ENCODE peak calls at places on chromosomes 2 and 18, in four cellular contexts. One of them, this sample, is unnamed.

GRCh38 chr2:174632847-174633620 is 35.4 kb upstream of the WIPF1 start:
- DNase-seq in IMR-90: no peak
- DNase-seq in colonic mucosa: no peak
- DNase-seq in effector memory CD4-positive, alpha-beta T cell: no peak
- DNase-seq in this sample: no peak

GRCh38 chr2:152499921-152500320 is 164.9 kb downstream of the FMNL2 start:
- DNase-seq in IMR-90: peak; percentile 37
- DNase-seq in colonic mucosa: no peak
- DNase-seq in effector memory CD4-positive, alpha-beta T cell: no peak
- DNase-seq in this sample: no peak

GRCh38 chr2:129914538-129915302 is 64.7 kb upstream of the RAB6C start:
- DNase-seq in IMR-90: no peak
- DNase-seq in colonic mucosa: peak; percentile 7
- DNase-seq in effector memory CD4-positive, alpha-beta T cell: no peak
- DNase-seq in this sample: no peak

GRCh38 chr2:52572469-52572894 is 1195.1 kb upstream of the CHAC2 start:
- DNase-seq in IMR-90: no peak
- DNase-seq in colonic mucosa: no peak
- DNase-seq in effector memory CD4-positive, alpha-beta T cell: no peak
- DNase-seq in this sample: no peak

GRCh38 chr2:55111570-55112228 is 61.4 kb upstream of the RTN4 start:
- DNase-seq in IMR-90: peak; percentile 96
- DNase-seq in colonic mucosa: no peak
- DNase-seq in effector memory CD4-positive, alpha-beta T cell: no peak
- DNase-seq in this sample: no peak

GRCh38 chr2:50018938-50019337 is 864.6 kb upstream of the FSHR start:
- DNase-seq in IMR-90: no peak
- DNase-seq in colonic mucosa: no peak
- DNase-seq in effector memory CD4-positive, alpha-beta T cell: no peak
- DNase-seq in this sample: no peak

GRCh38 chr2:224948859-224949258 is 93.4 kb downstream of the DOCK10 start:
- DNase-seq in IMR-90: peak; percentile 75
- DNase-seq in colonic mucosa: no peak
- DNase-seq in effector memory CD4-positive, alpha-beta T cell: no peak
- DNase-seq in this sample: no peak

GRCh38 chr2:134301099-134301970 is 47.5 kb downstream of the MGAT5 start:
- DNase-seq in IMR-90: peak; percentile 70
- DNase-seq in colonic mucosa: no peak
- DNase-seq in effector memory CD4-positive, alpha-beta T cell: no peak
- DNase-seq in this sample: no peak

GRCh38 chr2:150007815-150008430 is 420.3 kb upstream of the MMADHC start:
- DNase-seq in IMR-90: peak; percentile 10
- DNase-seq in colonic mucosa: no peak
- DNase-seq in effector memory CD4-positive, alpha-beta T cell: no peak
- DNase-seq in this sample: no peak

GRCh38 chr18:49880656-49881055 is 67.3 kb upstream of the ACAA2 start:
- DNase-seq in IMR-90: no peak
- DNase-seq in colonic mucosa: no peak
- DNase-seq in effector memory CD4-positive, alpha-beta T cell: no peak
- DNase-seq in this sample: no peak

GRCh38 chr2:209425082-209426071 is 1.5 kb downstream of the MAP2 start:
- DNase-seq in IMR-90: peak; percentile 41
- DNase-seq in colonic mucosa: no peak
- DNase-seq in effector memory CD4-positive, alpha-beta T cell: no peak
- DNase-seq in this sample: no peak
- H3K4me3 ChIP-seq in IMR-90: no peak overlapping the region
- H3K4me3 ChIP-seq in colonic mucosa: no peak overlapping the region
- H3K4me3 ChIP-seq in effector memory CD4-positive, alpha-beta T cell: no peak overlapping the region
- H3K4me3 ChIP-seq in this sample: no peak overlapping the region

DNA sequence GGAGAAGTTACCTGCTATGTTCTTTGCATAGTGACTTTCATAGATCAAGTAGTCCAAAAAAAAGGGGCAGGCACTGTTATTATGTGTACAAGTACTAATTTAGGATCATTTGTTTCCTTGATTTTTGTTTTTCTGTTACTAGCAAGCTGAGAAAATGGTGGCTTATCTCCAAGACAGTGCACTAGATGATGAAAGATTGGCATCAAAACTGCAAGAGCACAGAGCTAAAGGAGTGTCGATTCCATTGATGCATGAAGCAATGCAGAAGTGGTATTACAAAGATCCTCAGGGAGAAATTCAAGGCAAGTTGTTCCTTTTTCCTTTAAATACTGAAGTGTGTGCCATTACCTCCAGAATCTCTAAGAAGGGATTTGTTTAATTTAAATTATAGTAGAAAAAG is 19.6 kb upstream of the KCNJ13 start:
- DNase-seq in IMR-90: peak; percentile 15
- DNase-seq in colonic mucosa: no peak
- DNase-seq in effector memory CD4-positive, alpha-beta T cell: no peak
- DNase-seq in this sample: no peak
- H3K4me1 ChIP-seq in IMR-90: no peaks in the 10 kb centered on the region
- H3K4me1 ChIP-seq in colonic mucosa: peaks cover 7% of the 10 kb centered on the region
- H3K4me1 ChIP-seq in effector memory CD4-positive, alpha-beta T cell: no peaks in the 10 kb centered on the region
- H3K4me1 ChIP-seq in this sample: peaks cover 9% of the 10 kb centered on the region

GRCh38 chr2:159073256-159073655 is 104.8 kb downstream of the TANC1 start:
- DNase-seq in IMR-90: peak; percentile 74
- DNase-seq in colonic mucosa: no peak
- DNase-seq in effector memory CD4-positive, alpha-beta T cell: no peak
- DNase-seq in this sample: no peak
- H3K4me3 ChIP-seq in IMR-90: no peak overlapping the region
- H3K4me3 ChIP-seq in colonic mucosa: no peak overlapping the region
- H3K4me3 ChIP-seq in effector memory CD4-positive, alpha-beta T cell: no peak overlapping the region
- H3K4me3 ChIP-seq in this sample: no peak overlapping the region

GRCh38 chr2:43347751-43348150 is 121.3 kb upstream of the ZFP36L2 start:
- DNase-seq in IMR-90: no peak
- DNase-seq in colonic mucosa: no peak
- DNase-seq in effector memory CD4-positive, alpha-beta T cell: no peak
- DNase-seq in this sample: no peak

GRCh38 chr2:43346619-43347018 is 120.2 kb upstream of the ZFP36L2 start:
- DNase-seq in IMR-90: no peak
- DNase-seq in colonic mucosa: no peak
- DNase-seq in effector memory CD4-positive, alpha-beta T cell: no peak
- DNase-seq in this sample: no peak

GRCh38 chr2:43345391-43345813 is 119.0 kb upstream of the ZFP36L2 start:
- DNase-seq in IMR-90: no peak
- DNase-seq in colonic mucosa: no peak
- DNase-seq in effector memory CD4-positive, alpha-beta T cell: no peak
- DNase-seq in this sample: no peak

GRCh38 chr2:43344911-43345373 is 118.5 kb upstream of the ZFP36L2 start:
- DNase-seq in IMR-90: peak; percentile 25
- DNase-seq in colonic mucosa: no peak
- DNase-seq in effector memory CD4-positive, alpha-beta T cell: no peak
- DNase-seq in this sample: peak; percentile 33

GRCh38 chr2:43345872-43346271 is 119.5 kb upstream of the ZFP36L2 start:
- DNase-seq in IMR-90: no peak
- DNase-seq in colonic mucosa: no peak
- DNase-seq in effector memory CD4-positive, alpha-beta T cell: no peak
- DNase-seq in this sample: no peak
- H3K4me1 ChIP-seq in IMR-90: peaks cover 45% of the 10 kb centered on the region
- H3K4me1 ChIP-seq in colonic mucosa: peaks cover 6% of the 10 kb centered on the region
- H3K4me1 ChIP-seq in effector memory CD4-positive, alpha-beta T cell: no peaks in the 10 kb centered on the region
- H3K4me1 ChIP-seq in this sample: peaks cover 38% of the 10 kb centered on the region

GRCh38 chr18:77069482-77069881 is 63.1 kb downstream of the MBP start:
- DNase-seq in IMR-90: no peak
- DNase-seq in colonic mucosa: no peak
- DNase-seq in effector memory CD4-positive, alpha-beta T cell: no peak
- DNase-seq in this sample: no peak

GRCh38 chr18:77070627-77071026 is 62.0 kb downstream of the MBP start:
- DNase-seq in IMR-90: no peak
- DNase-seq in colonic mucosa: no peak
- DNase-seq in effector memory CD4-positive, alpha-beta T cell: no peak
- DNase-seq in this sample: no peak

GRCh38 chr18:77071061-77071460 is 61.5 kb downstream of the MBP start:
- DNase-seq in IMR-90: no peak
- DNase-seq in colonic mucosa: no peak
- DNase-seq in effector memory CD4-positive, alpha-beta T cell: no peak
- DNase-seq in this sample: no peak

GRCh38 chr18:77068890-77069312 is 63.7 kb downstream of the MBP start:
- DNase-seq in IMR-90: peak; percentile 28
- DNase-seq in colonic mucosa: no peak
- DNase-seq in effector memory CD4-positive, alpha-beta T cell: no peak
- DNase-seq in this sample: no peak

DNA sequence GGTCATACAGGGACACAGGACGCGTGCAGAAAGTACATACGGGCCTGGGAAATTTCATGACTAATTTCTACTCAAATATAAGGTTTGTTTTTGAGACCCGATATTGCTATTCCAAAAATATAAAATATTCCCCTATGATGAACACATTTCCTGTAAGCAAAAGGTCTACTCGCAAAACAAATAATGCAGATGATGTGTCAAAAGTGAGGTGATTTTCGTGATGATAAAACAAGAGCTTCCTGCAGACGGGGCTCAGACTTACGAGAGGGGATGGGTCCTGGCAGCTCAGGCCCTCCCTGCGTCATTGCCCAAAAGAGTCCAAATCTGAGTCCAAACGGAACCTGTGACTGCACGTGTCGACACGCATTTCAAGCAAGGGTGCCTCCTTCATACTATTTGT is 62.7 kb downstream of the MBP start:
- DNase-seq in IMR-90: no peak
- DNase-seq in colonic mucosa: no peak
- DNase-seq in effector memory CD4-positive, alpha-beta T cell: peak; percentile 36
- DNase-seq in this sample: no peak
- H3K4me3 ChIP-seq in IMR-90: no peak overlapping the region
- H3K4me3 ChIP-seq in colonic mucosa: no peak overlapping the region
- H3K4me3 ChIP-seq in effector memory CD4-positive, alpha-beta T cell: no peak overlapping the region
- H3K4me3 ChIP-seq in this sample: no peak overlapping the region